ENCODE peak calls at places on chromosomes 7 and 10, in eight cellular contexts. R, W, T, H, C, M, L and K are unnamed samples.

GRCh38 chr7:111840528-111840927 is 278.2 kb upstream of the IMMP2L start:
- DNase-seq in R (no peak), T (no peak), M (no peak), W (no peak), L (no peak), C (no peak), H (no peak), K (no peak)

GRCh38 chr10:23556727-23557440 is 118.0 kb downstream of the OTUD1 start:
- DNase-seq in C (no peak), R (no peak), H (no peak), L (no peak), T (peak; percentile 85), M (no peak), W (no peak), K (no peak)

GRCh38 chr10:114967071-114967470 is 29.1 kb downstream of the TRUB1 start:
- DNase-seq in H (no peak), M (no peak), C (no peak), W (no peak), R (no peak), T (no peak), L (no peak), K (no peak)

GRCh38 chr7:47893238-47893637 is 55.0 kb downstream of the PKD1L1 start:
- DNase-seq in W (peak; percentile 35), L (no peak), M (no peak), H (no peak), T (no peak), R (no peak), C (no peak), K (no peak)

GRCh38 chr10:35340975-35341374 is 4.7 kb downstream of the CCNY start:
- DNase-seq in W (no peak), C (peak; percentile 29), T (no peak), M (no peak), H (no peak), L (no peak), R (no peak), K (no peak)

GRCh38 chr7:97006146-97006950 is 995 bp downstream of the DLX6 start:
- DNase-seq in H (peak; percentile 39), T (peak; percentile 34), L (no peak), C (no peak), W (peak; percentile 36), R (peak; percentile 59), M (no peak), K (no peak)

GRCh38 chr7:155343661-155344121 is 46.0 kb downstream of the INSIG1 start:
- DNase-seq in L (peak; percentile 54), R (no peak), M (no peak), H (no peak), C (no peak), T (no peak), W (no peak), K (no peak)

GRCh38 chr7:13198036-13198435 is 510.6 kb downstream of the ARL4A start:
- DNase-seq in R (no peak), M (no peak), C (no peak), T (peak; percentile 11), H (no peak), W (no peak), L (no peak), K (no peak)

GRCh38 chr7:18941197-18941596 is 176.2 kb downstream of the TWIST1 start:
- DNase-seq in L (no peak), C (no peak), M (no peak), H (no peak), W (no peak), T (no peak), R (no peak), K (no peak)

GRCh38 chr10:130686680-130687300 is 550.6 kb downstream of the GLRX3 start:
- DNase-seq in R (peak; percentile 57), L (no peak), T (no peak), W (no peak), C (no peak), M (no peak), H (no peak), K (no peak)

GRCh38 chr10:62961951-62962523 is 145.9 kb upstream of the EGR2 start:
- DNase-seq in R (no peak), M (no peak), H (no peak), L (no peak), C (no peak), T (no peak), W (no peak), K (no peak)

GRCh38 chr10:32093650-32094049 is 37.4 kb upstream of the KIF5B start:
- DNase-seq in C (no peak), T (no peak), H (no peak), W (no peak), R (no peak), L (no peak), M (no peak), K (no peak)

GRCh38 chr7:27901028-27901760 is 161.2 kb downstream of the TAX1BP1 start:
- DNase-seq in H (no peak), M (no peak), R (no peak), T (no peak), L (no peak), W (no peak), C (no peak), K (no peak)

GRCh38 chr7:48299580-48300169 is 128.4 kb downstream of the ABCA13 start:
- DNase-seq in C (peak; percentile 43), R (peak; percentile 74), T (peak; percentile 83), L (no peak), M (no peak), H (no peak), W (peak; percentile 53), K (peak; percentile 52)

GRCh38 chr7:36262286-36262685 is 109.2 kb downstream of the EEPD1 start:
- DNase-seq in L (no peak), R (no peak), H (no peak), W (no peak), M (no peak), T (no peak), C (no peak), K (no peak)

GRCh38 chr10:32788359-32788758 is 169.7 kb downstream of the ITGB1 start:
- DNase-seq in R (peak; percentile 10), C (no peak), T (no peak), M (no peak), W (no peak), H (no peak), L (no peak), K (no peak)

GRCh38 chr10:71379118-71379781 is 17.5 kb upstream of the CDH23 start:
- DNase-seq in H (no peak), M (no peak), L (no peak), W (no peak), C (no peak), R (no peak), T (no peak), K (no peak)
- H3K4me1 ChIP-seq in H (peaks cover 30% of the 10 kb centered on the region), M (peaks cover 6% of the 10 kb centered on the region), L (no peaks in the 10 kb centered on the region), W (peaks cover 12% of the 10 kb centered on the region), C (peaks cover 12% of the 10 kb centered on the region), R (no peaks in the 10 kb centered on the region), T (no peaks in the 10 kb centered on the region), K (peaks cover 7% of the 10 kb centered on the region)

DNA sequence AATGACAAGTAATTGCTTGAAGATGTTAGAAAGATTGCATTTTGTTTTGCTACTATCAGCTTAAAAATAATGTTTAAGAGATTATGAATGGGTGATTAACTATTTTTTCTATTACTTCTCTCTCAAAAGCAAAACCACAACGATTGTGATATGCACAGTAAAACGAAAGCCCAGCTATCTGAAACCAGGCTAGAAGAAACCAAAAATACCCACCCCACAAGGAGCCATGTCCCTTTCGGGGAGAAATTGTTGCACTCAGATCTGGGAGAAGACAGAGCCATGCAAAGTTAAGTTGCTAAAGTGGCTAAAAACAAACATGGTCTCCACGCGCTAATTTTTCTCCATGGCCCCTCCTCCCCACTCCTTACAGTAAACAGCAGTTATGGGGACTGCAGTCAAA is 173.6 kb downstream of the RPS24 start:
- DNase-seq in C (no peak), H (no peak), L (no peak), M (no peak), W (no peak), T (no peak), R (no peak), K (no peak)
- H3K4me1 ChIP-seq in C (peaks cover 9% of the 10 kb centered on the region), H (peaks cover 11% of the 10 kb centered on the region), L (peaks cover 7% of the 10 kb centered on the region), M (no peaks in the 10 kb centered on the region), W (peaks cover 7% of the 10 kb centered on the region), T (no peaks in the 10 kb centered on the region), R (peaks cover 11% of the 10 kb centered on the region), K (no peaks in the 10 kb centered on the region)

GRCh38 chr7:101666751-101667150 is 37.7 kb upstream of the MYL10 start:
- DNase-seq in W (no peak), M (no peak), H (no peak), R (no peak), C (no peak), L (no peak), T (no peak), K (no peak)

GRCh38 chr7:101666293-101666692 is 37.2 kb upstream of the MYL10 start:
- DNase-seq in M (no peak), W (no peak), L (no peak), C (no peak), H (no peak), T (no peak), R (no peak), K (no peak)

GRCh38 chr7:101668726-101669125 is 39.6 kb upstream of the MYL10 start:
- DNase-seq in R (no peak), L (no peak), W (no peak), C (no peak), H (no peak), T (no peak), M (no peak), K (no peak)

GRCh38 chr7:101667959-101668358 is 38.9 kb upstream of the MYL10 start:
- DNase-seq in R (no peak), H (no peak), C (no peak), M (no peak), W (no peak), L (no peak), T (no peak), K (no peak)

DNA sequence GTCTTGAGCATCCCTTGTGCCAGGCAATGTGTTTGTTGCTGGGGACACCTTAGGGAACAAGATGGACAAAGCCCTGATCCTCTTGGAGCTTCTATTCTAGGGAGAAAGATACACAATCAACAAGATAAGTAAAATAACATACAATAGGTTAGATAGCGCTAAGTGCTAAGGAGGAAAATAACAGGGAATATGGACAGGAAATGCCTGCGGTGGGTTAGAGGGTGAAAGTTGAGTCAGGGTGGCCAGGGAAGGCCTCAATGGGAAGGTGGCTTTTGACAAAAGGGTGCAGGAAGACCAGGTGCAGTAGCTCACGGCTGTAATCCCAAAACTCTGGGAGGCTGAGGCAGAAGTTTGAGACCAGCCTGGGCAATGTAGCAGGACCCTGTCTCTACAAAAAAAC is 38.3 kb upstream of the MYL10 start:
- DNase-seq in H (no peak), L (no peak), T (no peak), W (no peak), C (no peak), R (no peak), M (no peak), K (no peak)
- H3K4me1 ChIP-seq in H (no peaks in the 10 kb centered on the region), L (no peaks in the 10 kb centered on the region), T (no peaks in the 10 kb centered on the region), W (no peaks in the 10 kb centered on the region), C (no peaks in the 10 kb centered on the region), R (no peaks in the 10 kb centered on the region), M (no peaks in the 10 kb centered on the region), K (no peaks in the 10 kb centered on the region)

GRCh38 chr10:94133239-94133638 is 139.5 kb downstream of the PLCE1 start:
- DNase-seq in C (no peak), T (peak; percentile 14), L (no peak), R (no peak), H (no peak), M (no peak), W (no peak), K (no peak)

GRCh38 chr10:94129393-94130130 is 135.8 kb downstream of the PLCE1 start:
- DNase-seq in C (no peak), R (peak; percentile 40), H (no peak), T (peak; percentile 41), W (peak; percentile 33), L (peak; percentile 80), M (no peak), K (no peak)

GRCh38 chr10:94137747-94138146 is 144.0 kb downstream of the PLCE1 start:
- DNase-seq in T (no peak), L (no peak), R (no peak), H (no peak), M (no peak), C (no peak), W (no peak), K (no peak)

GRCh38 chr10:94131885-94132284 is 138.2 kb downstream of the PLCE1 start:
- DNase-seq in H (no peak), W (no peak), T (peak; percentile 52), C (no peak), L (no peak), R (no peak), M (no peak), K (no peak)
- H3K4me1 ChIP-seq in H (peaks cover 24% of the 10 kb centered on the region), W (peaks cover 36% of the 10 kb centered on the region), T (no peaks in the 10 kb centered on the region), C (no peaks in the 10 kb centered on the region), L (peaks cover 4% of the 10 kb centered on the region), R (peaks cover 7% of the 10 kb centered on the region), M (no peaks in the 10 kb centered on the region), K (peaks cover 15% of the 10 kb centered on the region)